ENCODE peak calls at places on chromosomes 1 and 21, in four cellular contexts. V, L, J and H are unnamed samples.

GRCh38 chr1:93239862-93240261 is 59.3 kb downstream of the CCDC18 start:
- DNase-seq in V (no peak), L (no peak), J (no peak), H (no peak)

GRCh38 chr21:45513003-45513706 is 29.1 kb downstream of the SLC19A1 start:
- DNase-seq in L (no peak), J (no peak), V (no peak), H (no peak)

GRCh38 chr1:8914471-8914870 is 31.2 kb upstream of the CA6 start:
- DNase-seq in L (no peak), V (no peak), J (no peak), H (no peak)

GRCh38 chr1:9728451-9729295 is 77.1 kb downstream of the PIK3CD start:
- DNase-seq in V (no peak), L (no peak), J (no peak), H (no peak)

GRCh38 chr1:83508485-83509151 is 490.3 kb downstream of the TTLL7 start:
- DNase-seq in L (no peak), V (peak; percentile 93), J (no peak), H (no peak)

GRCh38 chr1:119968601-119969000 is 72.3 kb upstream of the ADAM30 start:
- DNase-seq in L (no peak), V (no peak), J (no peak), H (no peak)

GRCh38 chr1:232218955-232219865 is 410.7 kb downstream of the SIPA1L2 start:
- DNase-seq in J (no peak), L (no peak), V (no peak), H (no peak)

GRCh38 chr1:27527223-27527856 is 37.4 kb upstream of the WASF2 start:
- DNase-seq in V (no peak), J (peak; percentile 20), L (peak; percentile 49), H (no peak)

GRCh38 chr1:231186356-231187115 is 24.7 kb downstream of the TRIM67 start:
- DNase-seq in V (no peak), J (no peak), L (no peak), H (no peak)